ENCODE peak calls at places on chromosomes 2 and 18, in nine cellular contexts. W, R, A, E, C, H, O, V and G are unnamed samples.

GRCh38 chr2:38251940-38252339 is 125.1 kb downstream of the ATL2 start:
- DNase-seq in W (no peak), R (no peak), A (no peak), E (no peak), C (no peak), H (no peak), O (no peak), V (no peak), G (no peak)

GRCh38 chr2:85560812-85561279 is 447 bp downstream of the GGCX start:
- DNase-seq in W (no peak), R (no peak), A (no peak), E (no peak), C (no peak), H (no peak), O (no peak), V (no peak), G (no peak)

GRCh38 chr18:27769152-27769551 is 407.8 kb downstream of the CDH2 start:
- DNase-seq in W (no peak), R (no peak), A (no peak), E (no peak), C (no peak), H (no peak), O (no peak), V (no peak), G (no peak)

GRCh38 chr2:132845339-132845738 is 175.3 kb upstream of the LYPD1 start:
- DNase-seq in W (no peak), R (no peak), A (no peak), E (no peak), C (no peak), H (no peak), O (no peak), V (no peak), G (no peak)

GRCh38 chr2:123953848-123954247 is 71.2 kb upstream of the CNTNAP5 start:
- DNase-seq in W (peak), R (no peak), A (no peak), E (no peak), C (no peak), H (no peak), O (no peak), V (peak), G (peak)

GRCh38 chr2:11264818-11265217 is 79.6 kb downstream of the ROCK2 start:
- DNase-seq in W (no peak), R (no peak), A (no peak), E (no peak), C (no peak), H (no peak), O (no peak), V (no peak), G (no peak)

GRCh38 chr2:150644298-150645067 is 157.0 kb upstream of the RND3 start:
- DNase-seq in W (peak), R (no peak), A (no peak), E (no peak), C (no peak), H (no peak), O (no peak), V (peak), G (peak)

GRCh38 chr2:205659922-205660321 is 22.4 kb upstream of the NRP2 start:
- DNase-seq in W (no peak), R (no peak), A (no peak), E (no peak), C (no peak), H (no peak), O (no peak), V (no peak), G (no peak)

GRCh38 chr2:177392373-177393246 is at the start of gene AGPS:
- DNase-seq in W (no peak), R (peak), A (peak), E (peak), C (peak), H (peak), O (peak), V (peak), G (peak)

GRCh38 chr18:61822879-61823278 is 69.9 kb downstream of the RNF152 start:
- DNase-seq in W (no peak), R (no peak), A (no peak), E (no peak), C (no peak), H (no peak), O (no peak), V (no peak), G (no peak)

GRCh38 chr2:207163053-207163814 is 2.5 kb downstream of the KLF7 start:
- DNase-seq in W (peak), R (no peak), A (no peak), E (peak), C (no peak), H (no peak), O (no peak), V (peak), G (peak)

GRCh38 chr2:57965219-57965618 is 81.4 kb upstream of the VRK2 start:
- DNase-seq in W (no peak), R (no peak), A (no peak), E (no peak), C (no peak), H (no peak), O (no peak), V (no peak), G (no peak)

GRCh38 chr2:20421988-20422678 is 24.7 kb upstream of the RHOB start:
- DNase-seq in W (peak), R (no peak), A (peak), E (peak), C (no peak), H (no peak), O (no peak), V (peak), G (peak)